ENCODE peak calls at places on chromosomes 2 and 18, in eight cellular contexts. D, P, V, I, O, K, U and F are unnamed samples.

GRCh38 chr2:200225943-200226342 is 80.5 kb upstream of the SPATS2L start:
- DNase-seq in V (peak), U (no peak), P (peak), I (no peak), K (no peak), D (no peak), O (no peak), F (no peak)

GRCh38 chr2:153864022-153864421 is 7.7 kb upstream of the GALNT13 start:
- DNase-seq in K (peak), U (no peak), V (no peak), D (no peak), P (no peak), O (no peak), I (no peak), F (no peak)

GRCh38 chr2:66095820-66096219 is 339.1 kb upstream of the MEIS1 start:
- DNase-seq in P (no peak), K (peak), O (no peak), D (no peak), U (no peak), I (no peak), V (no peak), F (no peak)

GRCh38 chr2:113053666-113054435 is 1.2 kb upstream of the IL36B start:
- DNase-seq in P (no peak), O (no peak), K (no peak), I (no peak), D (no peak), V (no peak), U (no peak), F (peak)

GRCh38 chr18:51621103-51621969 is 423.9 kb upstream of the MEX3C start:
- DNase-seq in P (peak), U (no peak), V (peak), I (peak), D (no peak), O (peak), K (peak), F (peak)

GRCh38 chr18:6326566-6326965 is 88.1 kb downstream of the L3MBTL4 start:
- DNase-seq in K (no peak), P (no peak), U (no peak), I (no peak), O (no peak), D (no peak), V (no peak), F (no peak)

GRCh38 chr2:95062716-95063400 is 37.4 kb downstream of the MAL start:
- DNase-seq in K (no peak), U (no peak), P (no peak), O (no peak), V (no peak), I (no peak), D (no peak), F (no peak)

GRCh38 chr2:149080964-149081363 is 42.5 kb downstream of the LYPD6B start:
- DNase-seq in K (peak), I (no peak), D (no peak), P (no peak), V (no peak), O (no peak), U (no peak), F (no peak)

GRCh38 chr2:112065486-112065885 is 10.4 kb downstream of the TMEM87B start:
- DNase-seq in V (no peak), D (no peak), U (no peak), K (no peak), P (no peak), O (no peak), I (no peak), F (no peak)

GRCh38 chr2:7035884-7036283 is 118.7 kb downstream of the RNF144A start:
- DNase-seq in U (no peak), O (no peak), I (no peak), K (no peak), V (no peak), P (no peak), D (no peak), F (no peak)

GRCh38 chr2:143505542-143505941 is 376.3 kb downstream of the ARHGAP15 start:
- DNase-seq in U (no peak), D (no peak), V (no peak), P (no peak), K (no peak), O (peak), I (no peak), F (no peak)

GRCh38 chr2:31349160-31349559 is 65.4 kb downstream of the XDH start:
- DNase-seq in U (no peak), V (no peak), O (no peak), P (no peak), D (no peak), I (no peak), K (no peak), F (no peak)

GRCh38 chr2:31359229-31359628 is 55.3 kb downstream of the XDH start:
- DNase-seq in O (no peak), U (no peak), K (no peak), P (no peak), I (no peak), D (no peak), V (no peak), F (no peak)

GRCh38 chr2:31353121-31353520 is 61.4 kb downstream of the XDH start:
- DNase-seq in K (no peak), O (no peak), V (no peak), I (no peak), U (no peak), P (no peak), D (no peak), F (no peak)

GRCh38 chr2:31349684-31350083 is 64.9 kb downstream of the XDH start:
- DNase-seq in I (no peak), U (no peak), K (no peak), O (no peak), P (no peak), V (no peak), D (no peak), F (no peak)

DNA sequence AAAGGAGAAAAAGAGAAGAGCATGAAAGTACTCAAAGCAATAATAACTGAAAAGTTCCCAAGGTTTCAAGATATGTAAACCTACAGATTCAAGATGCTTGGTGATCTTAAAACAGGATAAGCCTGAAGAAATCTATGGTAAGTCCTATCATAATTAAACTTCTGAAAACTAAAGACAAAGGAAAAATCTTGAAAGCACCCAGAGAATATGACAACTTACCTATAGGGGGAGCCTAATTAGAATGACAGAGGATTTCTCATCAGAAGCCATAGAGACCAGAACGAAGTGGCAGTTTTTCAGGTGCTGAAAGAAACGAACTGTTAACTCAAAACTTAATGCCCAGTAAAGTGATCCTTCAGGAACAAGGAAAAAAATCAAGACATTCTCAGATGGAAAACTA is 59.7 kb downstream of the XDH start:
- DNase-seq in U (no peak), V (peak), K (no peak), O (no peak), D (no peak), P (no peak), I (peak), F (peak)
- TF ChIP-seq CTCF in U (peak), V (peak), K (peak), O (peak), D (peak), P (no peak), I (peak), F (peak)

GRCh38 chr18:48545690-48546365 is 7.0 kb downstream of the CTIF start:
- DNase-seq in I (peak), K (peak), V (peak), U (peak), P (peak), O (no peak), D (no peak), F (no peak)
- H3K4me3 ChIP-seq in I (no peak), K (peak), V (no peak), U (no peak), P (no peak), O (no peak), D (no peak), F (no peak)

DNA sequence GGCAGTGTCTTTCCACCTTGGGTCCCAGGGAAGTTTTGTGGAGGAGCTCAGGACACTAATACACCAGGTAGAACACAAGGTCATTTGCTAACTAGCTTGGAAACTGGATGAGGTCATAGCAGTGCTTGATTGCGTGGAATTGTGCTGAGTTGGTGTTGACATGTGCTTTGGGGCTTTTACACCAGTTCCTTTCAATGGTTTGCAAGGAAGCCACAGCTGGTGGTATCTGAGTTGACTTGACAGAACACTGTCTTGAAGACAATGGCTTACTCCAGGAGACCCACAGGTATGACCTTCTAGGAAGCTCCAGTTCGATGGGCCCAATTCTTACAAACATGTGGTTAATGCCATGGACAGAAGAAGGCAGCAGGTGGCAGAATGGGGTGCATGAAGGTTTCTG is 5.9 kb downstream of the CTLA4 start:
- DNase-seq in K (no peak), O (no peak), I (no peak), D (no peak), P (no peak), U (no peak), V (no peak), F (peak)
- TF ChIP-seq CTCF in K (no peak), O (no peak), I (no peak), D (no peak), P (no peak), U (no peak), V (no peak), F (no peak)

GRCh38 chr2:31475692-31476091 is 61.1 kb upstream of the XDH start:
- DNase-seq in K (no peak), P (no peak), U (peak), V (no peak), D (no peak), I (no peak), O (no peak), F (no peak)
- H3K4me3 ChIP-seq in K (no peak), P (no peak), U (no peak), V (no peak), D (no peak), I (no peak), O (no peak), F (no peak)

DNA sequence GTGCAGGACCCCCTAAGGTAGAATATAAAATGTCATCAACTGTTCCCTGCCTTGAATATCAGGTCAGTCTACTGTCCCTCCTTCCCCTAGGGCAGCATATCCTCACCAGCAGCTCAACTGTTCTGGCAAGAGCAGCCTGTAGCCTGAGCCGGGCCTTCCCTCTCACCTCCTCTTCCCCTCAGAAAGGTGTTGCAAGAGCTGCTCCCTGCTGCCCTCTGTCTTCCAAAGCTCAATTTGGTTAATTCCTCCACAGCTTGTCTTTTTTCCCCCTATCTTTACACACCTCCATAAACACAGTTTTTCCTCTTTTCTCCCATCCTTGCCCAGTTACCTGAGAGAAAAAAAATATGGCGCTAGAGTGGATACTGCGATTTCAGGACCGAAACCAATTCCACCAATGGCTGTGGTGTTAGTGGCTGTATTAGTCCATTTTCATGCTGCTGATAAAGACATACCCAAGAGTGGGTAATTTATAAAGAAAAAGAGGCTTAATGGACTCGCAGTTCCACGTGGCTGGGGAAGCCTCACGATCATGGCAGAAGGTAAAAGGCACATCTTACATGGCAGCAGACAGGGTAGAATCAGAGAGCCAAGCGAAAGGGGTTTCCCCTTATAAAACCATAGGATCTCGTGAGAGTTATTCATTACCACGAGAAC is 184.7 kb downstream of the MREG start:
- DNase-seq in D (no peak), P (peak), O (peak), U (no peak), K (peak), I (peak), V (peak), F (peak)
- TF ChIP-seq CTCF in D (peak), P (peak), O (peak), U (peak), K (peak), I (peak), V (peak), F (peak)

GRCh38 chr2:167110345-167110744 is 222.1 kb downstream of the XIRP2 start:
- DNase-seq in U (no peak), V (no peak), D (no peak), P (no peak), I (no peak), K (no peak), O (no peak), F (no peak)

DNA sequence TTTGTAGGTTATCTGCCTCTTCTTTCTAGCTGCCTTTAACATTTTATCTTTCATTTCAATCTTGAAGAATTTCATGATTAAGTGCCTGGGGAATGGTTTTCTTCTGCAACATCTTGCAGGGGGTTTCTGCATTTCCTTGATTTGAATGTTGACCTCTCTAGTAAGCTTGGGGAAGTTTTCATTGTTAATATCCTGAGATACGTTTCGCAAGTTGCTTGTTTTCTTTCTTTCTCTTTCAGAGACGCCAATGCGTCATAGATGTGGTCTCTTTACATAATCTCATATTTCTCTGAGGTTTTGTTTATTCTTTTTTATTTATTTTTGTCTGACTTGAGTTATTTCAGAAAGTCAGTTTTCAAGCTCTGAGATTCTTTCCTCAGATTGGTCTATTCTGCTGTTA is 225.7 kb downstream of the XIRP2 start:
- DNase-seq in U (no peak), V (no peak), I (peak), K (no peak), P (no peak), D (no peak), O (no peak), F (no peak)
- H3K4me3 ChIP-seq in U (no peak), V (no peak), I (no peak), K (no peak), P (no peak), D (no peak), O (no peak), F (no peak)

DNA sequence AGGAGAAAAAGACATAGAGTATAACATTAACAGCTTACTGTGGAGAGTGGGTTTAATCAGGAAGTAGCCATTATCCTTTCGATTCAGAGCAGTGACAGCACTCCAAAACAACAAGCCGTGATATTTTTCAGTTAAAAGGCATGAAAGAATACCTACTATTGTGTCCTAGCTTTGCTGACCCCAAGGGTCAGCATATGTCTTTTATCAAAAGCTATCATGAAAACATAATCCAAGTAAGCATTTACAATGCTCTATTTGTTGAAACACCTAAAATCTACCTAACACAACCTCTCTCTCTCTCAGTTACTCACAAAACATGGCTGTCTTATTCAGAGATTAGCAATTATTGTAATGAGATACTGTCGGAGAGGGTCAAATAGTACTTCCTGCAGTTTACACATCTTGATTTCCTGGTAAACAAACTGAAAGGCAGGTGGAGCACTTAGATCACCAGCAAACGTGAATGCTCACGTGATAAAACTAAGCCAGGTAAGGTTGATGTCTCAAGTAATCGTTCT is 100.0 kb downstream of the BAZ2B start:
- DNase-seq in O (no peak), K (peak), P (peak), I (peak), U (no peak), D (no peak), V (peak), F (peak)
- TF ChIP-seq CTCF in O (no peak), K (no peak), P (no peak), I (no peak), U (no peak), D (peak), V (no peak), F (peak)

DNA sequence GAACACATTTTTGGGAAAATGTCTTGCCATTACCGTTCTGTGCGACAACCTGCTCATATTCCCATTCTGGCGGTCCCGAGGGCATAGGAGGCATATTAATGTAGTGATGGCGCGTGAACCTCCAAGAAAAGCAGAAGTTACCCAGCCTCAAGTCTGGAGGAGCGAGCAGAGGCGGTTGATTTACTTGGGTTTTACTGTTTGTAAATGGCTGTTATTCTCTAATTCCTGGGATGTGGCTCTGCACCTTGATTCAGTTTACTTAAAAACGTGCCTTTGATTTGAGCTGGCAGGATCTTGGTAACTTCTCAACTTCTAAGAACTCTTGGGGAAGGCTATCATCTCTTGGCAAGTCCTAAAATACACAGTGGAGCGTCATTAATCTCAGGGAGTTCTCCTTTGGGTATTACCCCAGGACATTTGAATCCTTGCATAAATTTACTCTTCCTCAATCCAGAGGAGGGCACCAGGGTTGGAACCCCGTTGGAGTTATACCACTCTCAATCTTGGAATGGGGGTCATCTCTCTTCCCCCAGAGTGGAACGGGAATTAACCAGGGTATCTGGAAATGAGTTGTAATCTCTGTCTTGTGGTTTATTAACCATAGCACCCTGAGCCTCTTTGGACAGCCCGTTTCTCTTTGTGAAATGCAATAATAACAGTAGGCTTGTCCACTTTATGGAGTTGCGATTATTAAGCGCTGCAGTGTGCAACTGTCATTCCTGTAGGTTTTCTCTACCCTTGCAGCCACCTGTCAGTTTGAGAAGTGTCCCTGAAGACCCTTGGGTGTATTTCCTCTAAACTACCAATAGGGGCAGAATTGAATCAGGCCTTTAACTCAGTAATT is 2.1 kb downstream of the HK2 start:
- DNase-seq in V (peak), I (peak), U (no peak), O (no peak), D (no peak), P (no peak), K (peak), F (peak)
- H3K4me3 ChIP-seq in V (peak), I (no peak), U (peak), O (peak), D (peak), P (peak), K (peak), F (peak)

DNA sequence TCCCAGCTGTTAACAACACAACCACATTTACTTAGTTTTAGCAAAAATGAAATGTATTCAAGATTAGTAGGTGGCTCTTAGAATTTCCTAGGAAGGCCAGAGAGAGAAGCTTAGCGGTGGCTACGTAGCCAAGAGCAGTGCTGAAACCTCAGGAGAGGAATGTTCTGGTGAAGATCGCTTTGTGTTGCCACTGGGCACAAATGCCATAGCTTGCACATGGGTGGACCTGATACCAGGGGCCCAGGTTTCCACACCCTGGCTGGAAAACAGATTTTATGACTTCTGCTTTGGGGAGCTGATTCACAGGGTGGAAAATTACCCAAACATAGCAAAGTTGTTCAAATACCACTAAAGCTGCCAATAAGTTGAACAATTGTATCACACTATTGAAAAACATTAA is 43.4 kb downstream of the THUMPD2 start:
- DNase-seq in P (no peak), V (no peak), I (no peak), D (no peak), K (no peak), O (no peak), U (no peak), F (no peak)
- TF ChIP-seq CTCF in P (no peak), V (no peak), I (no peak), D (no peak), K (no peak), O (no peak), U (no peak), F (no peak)

GRCh38 chr18:32769242-32770180 is 3.3 kb downstream of the KLHL14 start:
- DNase-seq in P (peak), I (no peak), V (no peak), O (no peak), U (no peak), K (peak), D (peak), F (no peak)
- H3K4me3 ChIP-seq in P (no peak), I (no peak), V (peak), O (peak), U (no peak), K (peak), D (no peak), F (no peak)